ENCODE peak calls at places on chromosomes 12 and 14, in seven cellular contexts. E, A, L, Q, V, P and T are unnamed samples. For H3K4me1, the result is how much of the 10 kb centered on the place peaks cover.

GRCh38 chr14:52852810-52853521 is 61.6 kb upstream of the GNPNAT1 start:
- DNase-seq in E (no peak), A (no peak), L (no peak), Q (no peak), V (no peak), P (no peak), T (no peak)

GRCh38 chr12:89213139-89213538 is 139.2 kb downstream of the DUSP6 start:
- DNase-seq in E (no peak), A (no peak), L (no peak), Q (no peak), V (no peak), P (no peak), T (no peak)

GRCh38 chr12:84497819-84498218 is 414.8 kb downstream of the SLC6A15 start:
- DNase-seq in E (no peak), A (no peak), L (no peak), Q (no peak), V (no peak), P (no peak), T (no peak)

GRCh38 chr12:32605326-32606095 is 73.6 kb upstream of the DNM1L start:
- DNase-seq in E (no peak), A (no peak), L (no peak), Q (no peak), V (no peak), P (no peak), T (no peak)

GRCh38 chr12:117732761-117733160 is 236.0 kb downstream of the KSR2 start:
- DNase-seq in E (no peak), A (no peak), L (no peak), Q (no peak), V (no peak), P (no peak), T (no peak)

GRCh38 chr14:95319312-95320075 is at the start of gene CLMN:
- DNase-seq in E (no peak), A (no peak), L (no peak), Q (no peak), V (peak), P (no peak), T (no peak)

GRCh38 chr14:23567186-23568020 is at the start of gene AP1G2:
- DNase-seq in E (no peak), A (peak), L (peak), Q (peak), V (peak), P (peak), T (peak)

GRCh38 chr12:70400124-70400523 is 34.0 kb downstream of the KCNMB4 start:
- DNase-seq in E (no peak), A (no peak), L (no peak), Q (no peak), V (no peak), P (no peak), T (no peak)

GRCh38 chr12:59649203-59649602 is 53.4 kb downstream of the SLC16A7 start:
- DNase-seq in E (no peak), A (no peak), L (no peak), Q (no peak), V (no peak), P (no peak), T (no peak)

GRCh38 chr12:126185025-126185424 is 1119.8 kb downstream of the AACS start:
- DNase-seq in E (no peak), A (no peak), L (no peak), Q (no peak), V (no peak), P (no peak), T (no peak)

GRCh38 chr14:54435500-54435981 is 5.6 kb downstream of the CNIH1 start:
- DNase-seq in E (no peak), A (no peak), L (no peak), Q (no peak), V (no peak), P (no peak), T (no peak)

GRCh38 chr14:22333408-22334274 is 255.4 kb downstream of the DAD1 start:
- DNase-seq in E (peak), A (no peak), L (no peak), Q (no peak), V (no peak), P (no peak), T (no peak)

GRCh38 chr12:92224685-92225331 is 79.2 kb upstream of the BTG1 start:
- DNase-seq in E (no peak), A (no peak), L (peak), Q (no peak), V (no peak), P (no peak), T (no peak)

GRCh38 chr14:99389171-99389826 is 91.4 kb downstream of the SETD3 start:
- DNase-seq in E (peak), A (no peak), L (peak), Q (no peak), V (no peak), P (no peak), T (no peak)

GRCh38 chr12:26523708-26524150 is 309.3 kb downstream of the ITPR2 start:
- DNase-seq in E (no peak), A (peak), L (no peak), Q (peak), V (peak), P (peak), T (peak)

GRCh38 chr14:50359631-50360030 is 37.0 kb downstream of the CDKL1 start:
- DNase-seq in E (no peak), A (no peak), L (no peak), Q (no peak), V (peak), P (no peak), T (no peak)

GRCh38 chr12:33994857-33995808 is 27.2 kb upstream of the ALG10 start:
- DNase-seq in E (no peak), A (no peak), L (no peak), Q (no peak), V (no peak), P (no peak), T (no peak)

GRCh38 chr12:67827820-67828383 is 161.3 kb upstream of the IFNG-AS1 start:
- DNase-seq in E (peak), A (peak), L (no peak), Q (no peak), V (no peak), P (no peak), T (peak)

GRCh38 chr14:104435147-104436046 is 144.2 kb upstream of the C14orf180 start:
- DNase-seq in E (no peak), A (peak), L (no peak), Q (peak), V (no peak), P (peak), T (peak)

DNA sequence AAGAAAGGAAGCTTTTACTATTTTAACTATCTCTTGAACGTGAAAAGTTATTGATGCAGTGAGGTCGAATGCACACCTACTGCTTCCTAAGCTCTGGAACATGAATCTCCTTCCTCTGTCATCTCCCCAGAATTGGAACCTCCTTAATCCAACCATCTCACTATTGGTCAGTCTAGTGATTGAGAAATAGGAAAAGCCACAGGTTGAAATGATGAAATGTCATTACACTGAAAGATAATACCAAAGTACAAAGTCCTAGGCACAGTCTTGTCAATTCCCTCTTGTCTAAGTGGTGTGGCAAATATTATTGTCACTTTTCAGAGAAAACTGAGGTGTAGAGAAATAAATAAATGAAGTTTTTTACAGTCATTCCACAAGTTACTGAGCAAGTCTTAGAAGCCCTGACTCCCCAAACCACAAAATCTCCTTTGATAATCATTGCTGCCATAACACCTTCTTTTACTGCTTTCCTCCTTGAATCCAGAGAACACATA is 19.5 kb upstream of the HIGD1C start:
- DNase-seq in E (no peak), A (no peak), L (no peak), Q (no peak), V (no peak), P (no peak), T (no peak)
- H3K27ac ChIP-seq in E (no peak), A (no peak), L (no peak), Q (no peak), V (peak), P (peak), T (peak)

DNA sequence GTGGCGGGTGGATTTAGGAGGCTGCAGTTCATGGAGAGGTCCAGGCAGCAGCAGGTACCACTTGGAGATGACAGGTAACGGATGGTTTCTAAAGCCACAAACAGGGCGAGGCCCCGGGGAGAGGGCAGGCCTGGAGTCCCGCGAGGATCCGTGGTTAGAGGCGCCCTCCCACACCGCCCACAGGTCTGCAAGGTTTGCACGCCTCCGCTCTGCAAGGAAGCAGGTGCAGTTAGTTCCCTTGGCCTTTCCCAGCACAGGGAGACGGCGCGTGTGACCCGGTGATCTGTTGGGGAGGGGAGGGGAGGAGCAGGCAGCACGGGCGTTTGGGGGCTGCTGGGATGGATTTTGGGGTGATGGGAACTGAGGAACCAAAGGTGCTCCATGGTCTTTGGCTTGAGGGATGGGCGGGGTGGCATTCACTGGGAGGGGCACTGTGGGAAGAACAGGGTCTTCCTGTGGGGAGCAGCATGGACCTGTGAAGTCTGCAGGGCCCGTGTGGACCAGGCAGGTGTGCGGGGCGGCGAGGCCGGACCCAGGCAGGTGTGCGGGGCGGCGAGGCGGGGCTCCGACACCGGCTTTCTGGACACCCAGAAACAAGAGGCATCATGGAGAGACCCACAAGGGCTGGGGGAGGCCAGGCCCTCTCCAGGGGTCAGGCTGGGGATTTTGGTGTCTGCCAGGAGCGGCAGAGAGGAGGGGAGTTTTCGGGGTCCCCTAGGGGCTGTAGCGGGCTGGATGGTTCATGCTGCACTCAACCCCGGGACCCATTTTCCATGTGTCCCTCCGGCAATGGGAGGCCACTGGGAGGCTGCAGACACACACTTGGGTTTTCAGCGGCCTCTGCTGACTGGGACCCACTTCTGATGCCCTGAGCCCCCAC is 29.1 kb downstream of the NOC4L start:
- DNase-seq in E (no peak), A (no peak), L (no peak), Q (no peak), V (no peak), P (no peak), T (no peak)
- H3K4me1 ChIP-seq in E (under half), A (under half), L (under half), Q (under half), V (under half), P (under half), T (under half)

DNA sequence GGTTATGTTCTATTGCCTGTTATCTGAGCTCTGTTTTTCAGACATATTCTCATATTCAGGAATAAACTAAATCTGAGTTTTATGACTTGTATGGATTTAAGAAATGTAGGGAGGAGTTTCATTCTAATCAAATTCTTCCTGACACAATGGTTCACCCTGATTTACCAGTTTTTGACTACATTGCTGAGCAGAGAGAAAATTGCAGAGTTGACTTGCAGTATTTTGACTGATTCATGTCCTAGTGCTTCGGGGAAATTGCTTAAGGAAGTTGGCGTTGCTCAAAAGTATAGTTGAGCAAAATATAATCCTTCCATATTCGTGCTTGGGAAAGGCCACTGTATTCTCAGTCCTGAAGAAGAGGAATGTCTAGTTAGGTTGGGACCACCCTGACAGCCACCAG is 1.2 kb upstream of the TWF1 start:
- DNase-seq in E (no peak), A (no peak), L (no peak), Q (no peak), V (no peak), P (no peak), T (no peak)
- H3K27ac ChIP-seq in E (peak), A (peak), L (no peak), Q (no peak), V (peak), P (peak), T (no peak)

GRCh38 chr14:101590062-101590461 is 28.8 kb downstream of the DIO3 start:
- DNase-seq in E (no peak), A (no peak), L (no peak), Q (no peak), V (peak), P (no peak), T (no peak)
- H3K4me1 ChIP-seq in E (under half), A (under half), L (under half), Q (under half), V (under half), P (under half), T (under half)

GRCh38 chr12:46368138-46368537 is 4.4 kb downstream of the SLC38A2 start:
- DNase-seq in E (no peak), A (no peak), L (no peak), Q (no peak), V (no peak), P (no peak), T (no peak)
- H3K27ac ChIP-seq in E (peak), A (peak), L (no peak), Q (peak), V (peak), P (peak), T (no peak)

DNA sequence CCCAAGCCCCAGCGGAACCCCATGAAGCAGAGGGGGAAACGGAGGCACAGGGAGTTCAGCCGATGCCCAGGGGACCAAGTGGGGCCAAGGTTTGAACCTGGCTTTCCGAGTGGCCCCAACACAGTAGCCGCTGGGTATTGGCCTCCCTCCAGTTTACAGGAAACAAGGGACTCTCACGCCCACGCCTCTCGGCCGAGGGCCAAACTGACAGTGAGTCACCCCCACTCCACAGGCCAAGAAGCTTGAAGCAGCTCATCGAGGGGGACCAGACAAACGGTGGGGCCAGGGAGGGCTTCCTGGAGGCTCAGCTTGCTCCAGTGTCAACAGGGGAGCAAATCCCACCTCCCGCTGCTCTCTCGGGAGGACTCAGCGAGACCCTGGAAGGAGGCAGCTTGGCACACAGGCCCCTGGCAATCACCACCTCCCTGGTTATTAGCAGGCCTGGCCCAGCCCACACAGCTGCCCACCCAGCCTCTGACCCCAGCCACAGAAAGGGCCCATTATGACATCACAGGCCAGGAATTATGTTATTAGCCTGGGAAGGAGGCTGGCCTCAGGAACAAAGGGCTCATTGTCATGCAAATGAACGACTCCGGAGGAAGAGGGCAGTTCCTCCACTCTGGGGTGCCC is 54.6 kb downstream of the NCOR2 start:
- DNase-seq in E (no peak), A (peak), L (peak), Q (peak), V (no peak), P (peak), T (peak)
- H3K4me1 ChIP-seq in E (half or more), A (under half), L (under half), Q (under half), V (under half), P (half or more), T (under half)